ENCODE peak calls at places on chromosome 16, in five cellular contexts. F, Q, X, B and Y are unnamed samples.

GRCh38 chr16:11783319-11784047 is 13.6 kb downstream of the ZC3H7A start:
- DNase-seq in F (no peak), Q (no peak), X (no peak), B (peak), Y (no peak)

GRCh38 chr16:84223456-84223855 is 16.4 kb downstream of the KCNG4 start:
- DNase-seq in F (no peak), Q (no peak), X (no peak), B (no peak), Y (no peak)

GRCh38 chr16:87132361-87133014 is 184.7 kb downstream of the C16orf95 start:
- DNase-seq in F (no peak), Q (no peak), X (no peak), B (no peak), Y (no peak)

GRCh38 chr16:2429771-2430663 is 770 bp downstream of the CCNF start:
- DNase-seq in F (no peak), Q (no peak), X (no peak), B (peak), Y (peak)

GRCh38 chr16:88437367-88437964 is 15.6 kb upstream of the ZFPM1 start:
- DNase-seq in F (peak), Q (peak), X (peak), B (peak), Y (no peak)

GRCh38 chr16:54233626-54234025 is 53.0 kb downstream of the IRX3 start:
- DNase-seq in F (no peak), Q (no peak), X (no peak), B (no peak), Y (no peak)

GRCh38 chr16:31357324-31358156 is 2.6 kb downstream of the ITGAX start:
- DNase-seq in F (no peak), Q (no peak), X (no peak), B (no peak), Y (no peak)

GRCh38 chr16:30922420-30922959 is 882 bp upstream of the FBXL19 start:
- DNase-seq in F (peak), Q (peak), X (peak), B (peak), Y (peak)

GRCh38 chr16:53911506-53911905 is 207.6 kb downstream of the FTO start:
- DNase-seq in F (no peak), Q (no peak), X (no peak), B (no peak), Y (no peak)